ENCODE peak calls at places on chromosome 17, in seven cellular contexts. S is pulmonary artery endothelial cell, F is fibroblast of the aortic adventitia, V is hypothalamus, I is HT-29, C is fibroblast of mammary gland, M is D341Med. Q is an unnamed sample.

GRCh38 chr17:29615048-29615385 is 7.7 kb downstream of the CORO6 start:
- DNase-seq in S (no peak), F (peak; percentile 40), V (no peak), I (peak; percentile 45), C (peak; percentile 15), M (no peak), Q (no peak)

GRCh38 chr17:19703776-19704371 is 12.5 kb downstream of the SLC47A2 start:
- DNase-seq in S (no peak), F (no peak), V (no peak), I (no peak), C (no peak), M (peak; percentile 4), Q (no peak)

GRCh38 chr17:57986841-57987581 is 1.0 kb downstream of the VEZF1 start:
- DNase-seq in S (no peak), F (peak; percentile 75), V (no peak), I (peak; percentile 63), C (peak; percentile 82), M (peak; percentile 69), Q (no peak)

GRCh38 chr17:50461550-50462132 is 7.0 kb downstream of the CHAD start:
- DNase-seq in S (no peak), F (no peak), V (no peak), I (no peak), C (no peak), M (no peak), Q (no peak)

GRCh38 chr17:41178843-41179616 is 1.0 kb upstream of the KRTAP4-2 start:
- DNase-seq in S (no peak), F (peak; percentile 56), V (no peak), I (no peak), C (peak; percentile 70), M (no peak), Q (no peak)

GRCh38 chr17:54901230-54901847 is 687 bp downstream of the TOM1L1 start:
- DNase-seq in S (no peak), F (peak; percentile 60), V (no peak), I (no peak), C (peak; percentile 61), M (peak; percentile 51), Q (no peak)

GRCh38 chr17:45906237-45906636 is 11.9 kb downstream of the MAPT start:
- DNase-seq in S (no peak), F (no peak), V (no peak), I (no peak), C (no peak), M (no peak), Q (no peak)

GRCh38 chr17:13418891-13419290 is 182.8 kb downstream of the HS3ST3A1 start:
- DNase-seq in S (no peak), F (no peak), V (no peak), I (no peak), C (no peak), M (no peak), Q (no peak)

GRCh38 chr17:67511012-67511411 is 133.9 kb downstream of the PITPNC1 start:
- DNase-seq in S (no peak), F (no peak), V (no peak), I (no peak), C (no peak), M (no peak), Q (no peak)

GRCh38 chr17:71993363-71993762 is 127.5 kb upstream of the SOX9 start:
- DNase-seq in S (no peak), F (no peak), V (no peak), I (no peak), C (no peak), M (no peak), Q (no peak)

GRCh38 chr17:36837193-36837592 is 100.1 kb upstream of the LHX1 start:
- DNase-seq in S (no peak), F (no peak), V (no peak), I (no peak), C (no peak), M (no peak), Q (no peak)

GRCh38 chr17:43025290-43025657 is 243 bp downstream of the RND2 start:
- DNase-seq in S (no peak), F (no peak), V (no peak), I (no peak), C (no peak), M (no peak), Q (no peak)

GRCh38 chr17:14464741-14465140 is 163.9 kb downstream of the HS3ST3B1 start:
- DNase-seq in S (no peak), F (peak; percentile 30), V (no peak), I (no peak), C (peak; percentile 58), M (no peak), Q (no peak)

GRCh38 chr17:57080708-57081107 is 4.3 kb upstream of the AKAP1 start:
- DNase-seq in S (no peak), F (peak; percentile 15), V (no peak), I (no peak), C (no peak), M (no peak), Q (no peak)

GRCh38 chr17:17067277-17067676 is 25.0 kb downstream of the MPRIP start:
- DNase-seq in S (no peak), F (peak; percentile 57), V (no peak), I (no peak), C (no peak), M (no peak), Q (no peak)

GRCh38 chr17:58667934-58668597 is 23.8 kb downstream of the TEX14 start:
- DNase-seq in S (no peak), F (no peak), V (no peak), I (no peak), C (peak; percentile 31), M (no peak), Q (no peak)

GRCh38 chr17:77756028-77756427 is 202.5 kb upstream of the TNRC6C start:
- DNase-seq in S (no peak), F (no peak), V (no peak), I (no peak), C (no peak), M (no peak), Q (no peak)

GRCh38 chr17:62578757-62579487 is 48.5 kb upstream of the MRC2 start:
- DNase-seq in S (no peak), F (no peak), V (no peak), I (no peak), C (no peak), M (peak; percentile 51), Q (no peak)

GRCh38 chr17:17453088-17453487 is 23.7 kb upstream of the MED9 start:
- DNase-seq in S (no peak), F (no peak), V (no peak), I (no peak), C (no peak), M (no peak), Q (no peak)

GRCh38 chr17:7852262-7852670 is 2.6 kb upstream of the TMEM88 start:
- DNase-seq in S (no peak), F (no peak), V (no peak), I (no peak), C (no peak), M (no peak), Q (no peak)

GRCh38 chr17:18166894-18167293 is 16.7 kb upstream of the ALKBH5 start:
- DNase-seq in S (no peak), F (peak; percentile 39), V (no peak), I (peak; percentile 29), C (peak; percentile 39), M (no peak), Q (no peak)

GRCh38 chr17:42287305-42288077 is 807 bp upstream of the STAT5A start:
- DNase-seq in S (no peak), F (peak; percentile 33), V (no peak), I (no peak), C (peak; percentile 31), M (peak; percentile 43), Q (peak; percentile 68)

GRCh38 chr17:40568074-40568836 is 3.0 kb upstream of the CCR7 start:
- DNase-seq in S (no peak), F (no peak), V (no peak), I (no peak), C (no peak), M (no peak), Q (no peak)

GRCh38 chr17:55433629-55434422 is 12.2 kb upstream of the MMD start:
- DNase-seq in S (no peak), F (peak; percentile 94), V (no peak), I (peak; percentile 93), C (peak; percentile 97), M (no peak), Q (peak; percentile 74)

GRCh38 chr17:77834170-77835115 is 124.1 kb upstream of the TNRC6C start:
- DNase-seq in S (peak; percentile 40), F (peak; percentile 80), V (no peak), I (peak; percentile 53), C (peak; percentile 86), M (no peak), Q (no peak)

GRCh38 chr17:46811978-46812583 is 6.4 kb downstream of the WNT3 start:
- DNase-seq in S (no peak), F (peak; percentile 43), V (no peak), I (no peak), C (peak; percentile 60), M (no peak), Q (no peak)

GRCh38 chr17:28643979-28644781 is 778 bp downstream of the BLTP2 start:
- DNase-seq in S (no peak), F (peak; percentile 62), V (no peak), I (peak; percentile 73), C (peak; percentile 39), M (peak; percentile 83), Q (peak; percentile 10)

GRCh38 chr17:56834380-56835258 is 668 bp downstream of the DGKE start:
- DNase-seq in S (no peak), F (no peak), V (no peak), I (peak; percentile 79), C (no peak), M (peak; percentile 78), Q (peak; percentile 26)

GRCh38 chr17:38538906-38539305 is 66.8 kb downstream of the SRCIN1 start:
- DNase-seq in S (no peak), F (no peak), V (no peak), I (no peak), C (no peak), M (no peak), Q (no peak)

GRCh38 chr17:41586863-41587495 is at the start of gene KRT14:
- DNase-seq in S (no peak), F (no peak), V (no peak), I (no peak), C (no peak), M (no peak), Q (no peak)

GRCh38 chr17:47837401-47838039 is 3.6 kb downstream of the SCRN2 start:
- DNase-seq in S (no peak), F (no peak), V (no peak), I (no peak), C (peak; percentile 58), M (no peak), Q (no peak)

GRCh38 chr17:12672944-12673343 is 7.3 kb downstream of the MYOCD start:
- DNase-seq in S (no peak), F (no peak), V (no peak), I (no peak), C (no peak), M (no peak), Q (no peak)

GRCh38 chr17:40069751-40070643 is 7.2 kb downstream of the THRA start:
- DNase-seq in S (no peak), F (peak; percentile 59), V (no peak), I (peak; percentile 89), C (peak; percentile 54), M (peak; percentile 67), Q (no peak)

GRCh38 chr17:59105852-59106462 is 723 bp downstream of the TRIM37 start:
- DNase-seq in S (no peak), F (peak; percentile 42), V (peak; percentile 29), I (peak; percentile 57), C (peak; percentile 38), M (peak; percentile 82), Q (no peak)

GRCh38 chr17:76199466-76199865 is 40.8 kb downstream of the RNF157 start:
- DNase-seq in S (no peak), F (no peak), V (no peak), I (no peak), C (no peak), M (no peak), Q (no peak)

GRCh38 chr17:5705081-5705875 is 121.0 kb upstream of the NLRP1 start:
- DNase-seq in S (no peak), F (peak; percentile 8), V (no peak), I (no peak), C (no peak), M (no peak), Q (no peak)

Q was measured in GF-D8.